ENCODE peak calls at places on chromosomes 5 and 9, in four cellular contexts. Q is NCI-H1092 treated with DMSO at 0.1 percent for 48 hours, O is nephron progenitor cell, S is neural crest cell. L is an unnamed sample.
A peak's percentile ranks its signal among the peaks of the same experiment; 100 is the strongest.

GRCh38 chr5:60586307-60586901 is 113.6 kb downstream of the DEPDC1B start:
- DNase-seq in O (no peak), S (no peak), Q (no peak), L (no peak)

GRCh38 chr5:127434588-127434987 is 82.9 kb upstream of the PRRC1 start:
- DNase-seq in O (no peak), S (no peak), Q (no peak), L (no peak)

GRCh38 chr9:13508086-13508485 is 228.6 kb upstream of the MPDZ start:
- DNase-seq in S (no peak), O (no peak), Q (no peak), L (no peak)

GRCh38 chr9:91100878-91101450 is 260.8 kb downstream of the AUH start:
- DNase-seq in Q (no peak), O (no peak), S (no peak), L (no peak)

GRCh38 chr9:2134391-2134790 is 119.2 kb downstream of the SMARCA2 start:
- DNase-seq in O (no peak), Q (no peak), S (no peak), L (no peak)

GRCh38 chr9:94804917-94805544 is 78.5 kb downstream of the AOPEP start:
- DNase-seq in O (no peak), S (no peak), Q (no peak), L (peak; percentile 20)

GRCh38 chr5:33379757-33380156 is 61.0 kb upstream of the TARS1 start:
- DNase-seq in S (no peak), O (peak; percentile 6), Q (no peak), L (peak; percentile 17)

GRCh38 chr5:172929371-172929838 is 29.8 kb upstream of the RPL26L1 start:
- DNase-seq in Q (no peak), O (no peak), S (no peak), L (no peak)

GRCh38 chr5:17991775-17992174 is 357.5 kb downstream of the TAF11L14 start:
- DNase-seq in S (no peak), Q (peak; percentile 85), O (no peak), L (peak; percentile 56)

GRCh38 chr5:93151896-93152295 is 429.1 kb downstream of the NR2F1-AS1 start:
- DNase-seq in O (no peak), Q (no peak), S (no peak), L (no peak)

GRCh38 chr9:16090907-16091629 is 538.2 kb downstream of the CCDC171 start:
- DNase-seq in O (no peak), Q (no peak), S (no peak), L (no peak)

GRCh38 chr5:136023935-136024645 is 4.7 kb upstream of the TGFBI start:
- DNase-seq in Q (no peak), O (no peak), S (no peak), L (no peak)

GRCh38 chr5:26572486-26572885 is 465.9 kb downstream of the CDH9 start:
- DNase-seq in S (no peak), O (no peak), Q (no peak), L (no peak)

GRCh38 chr5:135235551-135236100 is 163.4 kb downstream of the MACROH2A1 start:
- DNase-seq in O (no peak), Q (no peak), S (no peak), L (no peak)

GRCh38 chr5:125012727-125013451 is 266.4 kb upstream of the ZNF608 start:
- DNase-seq in O (no peak), Q (no peak), S (no peak), L (peak; percentile 36)

GRCh38 chr5:135208555-135209494 is 174.8 kb upstream of the PITX1 start:
- DNase-seq in S (no peak), O (no peak), Q (peak; percentile 45), L (no peak)

GRCh38 chr9:134930404-134930803 is 12.7 kb upstream of the FCN1 start:
- DNase-seq in S (no peak), O (no peak), Q (no peak), L (no peak)

GRCh38 chr5:140000332-140000731 is 42.8 kb downstream of the NRG2 start:
- DNase-seq in Q (peak; percentile 32), S (no peak), O (no peak), L (peak; percentile 66)

GRCh38 chr9:22813520-22813919 is 366.9 kb downstream of the DMRTA1 start:
- DNase-seq in O (no peak), Q (peak; percentile 53), S (no peak), L (peak; percentile 42)

GRCh38 chr9:14440062-14440461 is 126.1 kb upstream of the NFIB start:
- DNase-seq in S (no peak), O (no peak), Q (peak; percentile 60), L (no peak)

GRCh38 chr5:639253-639530 is 27.1 kb downstream of the CEP72 start:
- DNase-seq in Q (no peak), O (no peak), S (no peak), L (no peak)

GRCh38 chr5:160269017-160269416 is 39.7 kb downstream of the FABP6 start:
- DNase-seq in O (no peak), S (no peak), Q (no peak), L (no peak)

GRCh38 chr9:94472766-94473165 is 82.1 kb upstream of the PCAT7 start:
- DNase-seq in Q (no peak), O (no peak), S (no peak), L (no peak)

GRCh38 chr5:154755361-154756202 is at the start of gene LARP1:
- DNase-seq in S (peak; percentile 21), Q (peak; percentile 21), O (peak; percentile 61), L (peak; percentile 77)

GRCh38 chr9:126952180-126952960 is 37.8 kb downstream of the RALGPS1 start:
- DNase-seq in Q (no peak), O (no peak), S (no peak), L (no peak)

GRCh38 chr5:33324667-33325307 is 116.0 kb upstream of the TARS1 start:
- DNase-seq in S (no peak), O (no peak), Q (no peak), L (no peak)

GRCh38 chr5:38497946-38498345 is 58.5 kb downstream of the LIFR start:
- DNase-seq in S (no peak), O (no peak), Q (no peak), L (no peak)

GRCh38 chr5:87829214-87829551 is 416.5 kb upstream of the CCNH start:
- DNase-seq in O (no peak), Q (no peak), S (no peak), L (no peak)

GRCh38 chr5:178788381-178789085 is 58.1 kb upstream of the ZNF354A start:
- DNase-seq in Q (no peak), O (no peak), S (no peak), L (no peak)

L was measured in retina.